ENCODE peak calls at places on chromosomes 11 and 22, in six cellular contexts. U is neuronal stem cell, B is IMR-90, S is H9, P is trophoblast cell, A is H1. K is an unnamed sample. For H3K4me1, the result is how much of the 10 kb centered on the place peaks cover.

GRCh38 chr11:70541176-70541575 is 142.8 kb downstream of the CTTN start:
- DNase-seq in U (no peak), B (no peak), S (no peak), P (no peak), A (no peak), K (no peak)

GRCh38 chr22:43945632-43946390 is 9.4 kb upstream of the SAMM50 start:
- DNase-seq in U (peak), B (peak), S (peak), P (peak), A (no peak), K (peak)

GRCh38 chr11:72864692-72865655 is 50.8 kb downstream of the ATG16L2 start:
- DNase-seq in U (no peak), B (peak), S (no peak), P (no peak), A (no peak), K (no peak)

GRCh38 chr11:75706260-75706729 is 11.3 kb upstream of the MOGAT2 start:
- DNase-seq in U (peak), B (peak), S (peak), P (peak), A (peak), K (peak)

GRCh38 chr11:95764267-95764898 is 25.2 kb downstream of the FAM76B start:
- DNase-seq in U (no peak), B (peak), S (no peak), P (no peak), A (no peak), K (peak)

GRCh38 chr11:122099345-122100045 is 16.5 kb downstream of the BLID start:
- DNase-seq in U (no peak), B (peak), S (no peak), P (no peak), A (no peak), K (peak)

GRCh38 chr11:75673977-75674582 is 5.2 kb upstream of the MAP6 start:
- DNase-seq in U (no peak), B (peak), S (no peak), P (peak), A (no peak), K (peak)

GRCh38 chr22:22342697-22343602 is 98.4 kb downstream of the VPREB1 start:
- DNase-seq in U (peak), B (no peak), S (peak), P (peak), A (peak), K (peak)

GRCh38 chr11:71158936-71159335 is 93.4 kb downstream of the SHANK2 start:
- DNase-seq in U (no peak), B (no peak), S (no peak), P (no peak), A (no peak), K (no peak)

GRCh38 chr11:6219359-6219758 is 14.0 kb downstream of the C11orf42 start:
- DNase-seq in U (no peak), B (peak), S (no peak), P (no peak), A (no peak), K (peak)

GRCh38 chr11:59429924-59430516 is 3.8 kb upstream of the OR5A2 start:
- DNase-seq in U (peak), B (peak), S (no peak), P (peak), A (no peak), K (peak)

GRCh38 chr11:81892770-81893635 is 840.7 kb downstream of the FAM181B start:
- DNase-seq in U (no peak), B (no peak), S (no peak), P (no peak), A (no peak), K (no peak)

GRCh38 chr11:128226106-128226716 is 361.1 kb downstream of the ETS1 start:
- DNase-seq in U (no peak), B (no peak), S (no peak), P (no peak), A (no peak), K (no peak)

GRCh38 chr11:78735711-78736110 is 161.0 kb upstream of the NARS2 start:
- DNase-seq in U (no peak), B (no peak), S (no peak), P (no peak), A (no peak), K (no peak)

GRCh38 chr11:78423241-78423640 is 5.6 kb upstream of the GAB2 start:
- DNase-seq in U (no peak), B (no peak), S (no peak), P (no peak), A (no peak), K (no peak)

GRCh38 chr22:48895831-48896765 is 931.6 kb downstream of the BRD1 start:
- DNase-seq in U (no peak), B (no peak), S (peak), P (no peak), A (no peak), K (no peak)

GRCh38 chr22:24435861-24436351 is 8.5 kb downstream of the ADORA2A start:
- DNase-seq in U (no peak), B (peak), S (no peak), P (peak), A (no peak), K (no peak)

GRCh38 chr22:49176956-49177355 is 650.7 kb downstream of the BRD1 start:
- DNase-seq in U (no peak), B (no peak), S (no peak), P (no peak), A (no peak), K (no peak)

GRCh38 chr11:22349446-22349845 is 11.3 kb downstream of the SLC17A6 start:
- DNase-seq in U (no peak), B (no peak), S (no peak), P (no peak), A (no peak), K (no peak)

GRCh38 chr11:23725752-23726151 is 771.1 kb upstream of the LUZP2 start:
- DNase-seq in U (no peak), B (no peak), S (no peak), P (no peak), A (no peak), K (no peak)

GRCh38 chr22:40426671-40427070 is 56.3 kb downstream of the SGSM3 start:
- DNase-seq in U (no peak), B (peak), S (no peak), P (no peak), A (no peak), K (peak)

GRCh38 chr11:2988996-2989395 is 3.1 kb downstream of the NAP1L4 start:
- DNase-seq in U (no peak), B (peak), S (no peak), P (no peak), A (no peak), K (peak)

GRCh38 chr11:45332486-45332934 is 46.4 kb upstream of the SYT13 start:
- DNase-seq in U (peak), B (peak), S (peak), P (no peak), A (no peak), K (peak)

GRCh38 chr22:50399751-50400331 is 56.7 kb downstream of the PPP6R2 start:
- DNase-seq in U (peak), B (no peak), S (peak), P (peak), A (peak), K (peak)

GRCh38 chr11:94537051-94537600 is 6.6 kb upstream of the FUT4 start:
- DNase-seq in U (no peak), B (peak), S (no peak), P (no peak), A (no peak), K (no peak)

GRCh38 chr11:550021-550745 is 10.4 kb downstream of the LMNTD2 start:
- DNase-seq in U (no peak), B (no peak), S (no peak), P (no peak), A (no peak), K (no peak)

GRCh38 chr11:6357222-6357621 is 33.1 kb upstream of the SMPD1 start:
- DNase-seq in U (no peak), B (peak), S (no peak), P (peak), A (no peak), K (peak)

GRCh38 chr22:49564666-49565515 is 262.8 kb downstream of the BRD1 start:
- DNase-seq in U (no peak), B (no peak), S (peak), P (no peak), A (no peak), K (no peak)

GRCh38 chr11:48087422-48087821 is 107.1 kb downstream of the PTPRJ start:
- DNase-seq in U (no peak), B (no peak), S (no peak), P (no peak), A (no peak), K (no peak)

GRCh38 chr11:69122642-69123431 is 32.9 kb upstream of the SMIM38 start:
- DNase-seq in U (peak), B (peak), S (peak), P (peak), A (peak), K (peak)

GRCh38 chr22:41672780-41673509 is 15.7 kb downstream of the SNU13 start:
- DNase-seq in U (no peak), B (no peak), S (no peak), P (peak), A (no peak), K (peak)

GRCh38 chr11:115741376-115741775 is 237.2 kb upstream of the CADM1 start:
- DNase-seq in U (no peak), B (no peak), S (no peak), P (no peak), A (no peak), K (no peak)

GRCh38 chr11:13699041-13699440 is 30.6 kb downstream of the FAR1 start:
- DNase-seq in U (no peak), B (no peak), S (no peak), P (no peak), A (no peak), K (no peak)

GRCh38 chr22:23404689-23405365 is 175.3 kb downstream of the IGLL1 start:
- DNase-seq in U (peak), B (peak), S (peak), P (peak), A (no peak), K (peak)

GRCh38 chr11:19460718-19461405 is 220.1 kb upstream of the E2F8 start:
- DNase-seq in U (no peak), B (peak), S (no peak), P (no peak), A (no peak), K (no peak)

GRCh38 chr11:69920500-69921428 is 101.5 kb upstream of the FGF3 start:
- DNase-seq in U (no peak), B (no peak), S (peak), P (no peak), A (no peak), K (no peak)

GRCh38 chr11:57310091-57310490 is 14.7 kb downstream of the TNKS1BP1 start:
- DNase-seq in U (no peak), B (no peak), S (no peak), P (no peak), A (no peak), K (no peak)

GRCh38 chr11:117829369-117829725 is 4.8 kb upstream of the FXYD2 start:
- DNase-seq in U (no peak), B (no peak), S (peak), P (no peak), A (no peak), K (no peak)

GRCh38 chr22:19105867-19106802 is 16.1 kb downstream of the DGCR2 start:
- DNase-seq in U (no peak), B (no peak), S (peak), P (no peak), A (no peak), K (no peak)

GRCh38 chr11:36105743-36106581 is 162.1 kb downstream of the LDLRAD3 start:
- DNase-seq in U (no peak), B (no peak), S (no peak), P (no peak), A (no peak), K (no peak)
- H2BK120ac ChIP-seq in U (no peak), B (no peak), S (peak), P (no peak), A (peak), K (no peak)

DNA sequence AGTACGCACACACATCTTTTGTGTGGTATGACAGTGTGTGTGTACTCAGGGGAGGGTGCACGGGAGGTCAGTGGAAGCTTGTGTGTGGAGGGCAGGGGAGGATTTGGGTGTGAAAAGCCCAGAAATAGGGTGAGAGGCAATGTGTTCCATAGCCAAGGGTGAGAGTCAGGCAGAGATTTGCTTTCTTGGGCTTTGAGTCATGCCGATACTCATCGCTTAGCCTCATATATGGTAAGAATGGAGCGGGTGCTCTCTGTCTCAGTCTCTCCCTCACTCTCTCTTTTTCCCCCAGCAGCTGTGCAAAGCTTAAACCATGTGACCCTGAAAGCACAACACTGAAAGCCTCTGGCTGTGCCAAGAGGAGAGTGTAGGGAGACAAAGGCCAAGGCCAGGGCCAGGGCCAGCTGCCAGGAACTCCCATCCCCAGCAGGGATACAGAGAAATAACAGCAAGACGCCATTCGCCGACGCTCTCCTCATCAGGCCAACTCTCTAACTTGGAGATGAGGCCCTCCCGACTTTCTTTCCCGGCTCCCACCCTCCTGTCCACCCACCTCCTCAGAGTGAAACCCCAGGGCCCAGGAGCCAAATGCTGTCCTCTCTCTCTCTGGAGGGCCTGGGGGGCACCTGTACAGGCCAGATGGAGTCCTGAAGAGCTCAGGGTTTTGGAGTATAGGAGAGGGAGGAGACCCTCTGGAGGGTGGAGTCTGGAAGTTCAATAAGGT is 20.3 kb upstream of the MICAL3 start:
- DNase-seq in U (no peak), B (peak), S (no peak), P (no peak), A (no peak), K (no peak)
- H2AFZ ChIP-seq in U (peak), B (peak), S (no peak), P (no peak), A (peak), K (no peak)

DNA sequence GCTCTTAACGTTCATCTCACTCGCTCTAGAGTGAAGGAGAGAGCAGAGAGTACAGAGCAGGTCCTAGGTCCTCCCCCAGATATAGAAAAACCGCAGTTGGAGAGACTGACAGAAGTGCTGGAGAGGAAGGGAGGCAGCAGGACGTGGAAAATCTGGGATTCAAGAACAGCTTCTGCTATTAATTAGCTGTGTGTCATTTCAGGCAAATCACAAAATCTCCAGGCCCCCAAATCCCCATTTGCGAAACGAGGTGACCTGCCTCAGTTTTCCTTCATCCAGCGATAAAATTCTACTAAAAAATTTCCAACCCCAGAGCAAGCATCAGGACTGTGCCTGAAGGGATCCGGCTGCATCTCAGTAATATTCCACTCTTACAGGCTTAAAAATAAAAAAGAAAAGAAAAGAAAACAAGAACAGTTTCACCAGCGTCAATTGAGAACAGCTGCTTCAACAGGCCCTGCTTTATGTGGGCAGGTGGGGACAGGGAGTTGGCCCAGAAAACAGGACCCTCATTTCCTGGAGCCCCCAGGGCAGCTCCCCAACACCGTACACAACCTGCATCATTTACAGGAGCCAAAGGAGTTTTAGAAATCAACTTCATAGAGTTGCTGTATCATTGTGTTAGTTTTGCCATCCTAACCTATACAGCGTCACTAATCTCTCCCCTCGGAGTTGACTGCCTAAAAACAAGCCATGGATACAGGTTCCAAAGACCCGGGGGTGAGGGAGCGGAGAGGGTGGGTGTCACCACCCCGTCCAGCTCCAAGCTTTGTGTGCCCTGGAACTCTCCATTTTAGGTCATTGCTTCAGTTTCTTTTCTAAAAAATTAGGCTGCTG is 2.3 kb upstream of the MALAT1 start:
- DNase-seq in U (no peak), B (peak), S (no peak), P (no peak), A (no peak), K (peak)
- H3K4me1 ChIP-seq in U (under half), B (under half), S (under half), P (under half), A (under half), K (under half)

DNA sequence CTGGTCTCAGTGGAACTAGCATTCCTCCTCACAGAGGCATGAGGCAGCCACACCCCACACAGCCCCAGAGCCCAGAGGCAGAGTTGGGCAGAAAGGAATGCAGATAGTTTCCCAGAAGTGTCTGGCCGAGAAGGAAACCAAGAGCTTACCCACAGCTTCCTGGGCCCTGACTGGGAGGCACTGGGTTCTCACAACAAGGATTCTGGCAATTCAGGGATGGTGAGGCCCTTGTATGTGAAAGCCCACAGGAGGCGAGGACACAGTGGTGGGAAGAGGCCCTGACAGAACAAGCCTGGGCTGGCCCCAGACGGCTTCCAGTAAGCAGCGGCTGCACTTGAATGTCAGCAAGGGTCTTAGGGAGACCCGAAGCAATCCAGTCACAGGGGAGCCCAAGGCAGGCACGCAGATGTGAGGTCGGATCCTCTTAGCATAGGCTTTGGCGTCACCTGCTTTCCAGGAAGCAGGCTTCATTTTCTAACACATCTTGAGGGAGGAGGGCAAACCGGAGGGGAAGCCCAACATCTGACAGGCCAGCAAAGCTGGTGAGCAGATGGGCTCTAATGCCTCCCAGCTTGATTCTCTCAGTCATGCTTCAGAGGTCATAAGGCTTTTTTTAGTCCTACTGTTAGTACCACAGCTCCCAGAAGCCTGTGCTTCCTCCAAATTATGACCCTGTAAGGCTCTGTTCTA is 78.3 kb upstream of the AKIP1 start:
- DNase-seq in U (no peak), B (peak), S (peak), P (peak), A (no peak), K (peak)
- H2BK120ac ChIP-seq in U (no peak), B (peak), S (no peak), P (peak), A (no peak), K (no peak)

DNA sequence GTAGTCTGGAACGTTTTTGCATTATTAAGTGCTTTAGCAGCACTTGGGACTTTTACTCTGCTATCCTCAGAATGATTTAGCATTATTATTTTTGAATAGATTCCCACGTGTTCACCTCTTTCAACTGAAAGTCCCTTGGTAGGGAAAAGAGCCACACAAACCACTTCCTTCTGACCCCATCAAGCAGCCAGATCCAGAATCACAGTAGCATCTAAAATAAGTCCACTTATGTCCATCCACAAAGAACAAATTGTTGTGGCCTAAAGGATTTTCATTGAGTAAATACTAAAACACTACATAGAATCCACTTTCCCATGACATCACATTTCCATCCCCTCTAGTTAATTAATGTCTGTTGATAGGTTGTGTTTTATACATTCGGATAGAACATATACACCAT is 381.7 kb downstream of the AASDHPPT start:
- DNase-seq in U (no peak), B (no peak), S (no peak), P (no peak), A (no peak), K (no peak)
- H2AFZ ChIP-seq in U (no peak), B (no peak), S (no peak), P (no peak), A (no peak), K (no peak)

GRCh38 chr11:114153224-114153623 is 93.7 kb downstream of the ZBTB16 start:
- DNase-seq in U (no peak), B (no peak), S (no peak), P (no peak), A (no peak), K (no peak)
- H3K4me1 ChIP-seq in U (under half), B (under half), S (under half), P (under half), A (under half), K (under half)

DNA sequence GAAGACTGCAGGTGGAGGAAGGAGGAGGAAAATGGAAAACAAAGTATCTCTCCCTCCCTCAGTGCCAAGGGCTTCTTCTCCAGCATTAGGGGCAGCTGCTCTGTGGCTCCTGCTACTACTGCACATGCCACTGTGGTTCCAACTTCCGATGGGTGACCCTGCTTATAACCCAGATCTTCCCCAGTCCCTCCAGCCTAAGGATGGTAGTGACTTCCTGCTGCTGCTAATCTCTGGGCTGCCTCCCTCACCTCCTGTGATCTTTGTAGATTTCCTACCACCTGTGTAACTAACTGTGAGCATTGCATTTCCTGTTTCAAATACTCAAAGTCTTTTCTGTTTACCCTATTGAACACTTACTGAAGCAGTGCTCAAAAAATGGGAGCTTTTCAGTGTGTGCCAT is 28.7 kb upstream of the TRPC6 start:
- DNase-seq in U (no peak), B (no peak), S (no peak), P (no peak), A (no peak), K (no peak)
- H2BK120ac ChIP-seq in U (no peak), B (no peak), S (no peak), P (no peak), A (no peak), K (no peak)